ENCODE peak calls at places on chromosomes 16 and 17, in five cellular contexts. Q is type B pancreatic cell, J is IMR-90, K is esophagus muscularis mucosa, R is SK-N-SH. D is an unnamed sample.

GRCh38 chr16:52912565-52913173 is 140.0 kb downstream of the CHD9NB start:
- DNase-seq in K (no peak), J (peak), Q (no peak), R (peak), D (peak)

GRCh38 chr17:73342549-73343167 is 30.9 kb upstream of the CDC42EP4 start:
- DNase-seq in Q (no peak), J (peak), R (no peak), K (no peak), D (no peak)

GRCh38 chr16:12529582-12529981 is 274.1 kb downstream of the CPPED1 start:
- DNase-seq in K (no peak), R (no peak), J (no peak), Q (no peak), D (no peak)

GRCh38 chr16:3771513-3771912 is 54.2 kb upstream of the TRAP1 start:
- DNase-seq in Q (no peak), R (no peak), J (no peak), K (no peak), D (no peak)

GRCh38 chr16:56616608-56617211 is 8.3 kb downstream of the MT2A start:
- DNase-seq in K (no peak), J (no peak), Q (no peak), R (no peak), D (no peak)

GRCh38 chr16:87201052-87201451 is 116.1 kb downstream of the C16orf95 start:
- DNase-seq in K (no peak), R (no peak), J (peak), Q (no peak), D (no peak)

GRCh38 chr16:88527186-88527936 is 42.8 kb upstream of the ZC3H18 start:
- DNase-seq in J (peak), K (no peak), Q (peak), R (peak), D (peak)

GRCh38 chr17:64200080-64201042 is 62.7 kb downstream of the TEX2 start:
- DNase-seq in Q (no peak), R (no peak), J (peak), K (no peak), D (no peak)

GRCh38 chr17:45782889-45783592 is 1.1 kb upstream of the CRHR1 start:
- DNase-seq in K (no peak), R (peak), J (no peak), Q (peak), D (peak)

GRCh38 chr17:8664426-8665105 is 34.0 kb upstream of the MYH10 start:
- DNase-seq in Q (no peak), R (no peak), K (no peak), J (no peak), D (no peak)

GRCh38 chr16:694187-694862 is 4.1 kb upstream of the WDR24 start:
- DNase-seq in R (no peak), K (no peak), Q (no peak), J (no peak), D (no peak)

GRCh38 chr16:48173877-48174276 is 18.1 kb upstream of the ABCC12 start:
- DNase-seq in J (no peak), K (no peak), Q (no peak), R (no peak), D (no peak)

GRCh38 chr16:89581045-89581695 is 5.6 kb downstream of the CPNE7 start:
- DNase-seq in Q (no peak), K (no peak), R (no peak), J (peak), D (no peak)

GRCh38 chr17:72123964-72124791 is 3.4 kb downstream of the SOX9 start:
- DNase-seq in J (no peak), Q (no peak), K (no peak), R (peak), D (no peak)

GRCh38 chr16:84048306-84048705 is 5.7 kb upstream of the SLC38A8 start:
- DNase-seq in Q (no peak), J (no peak), R (no peak), K (no peak), D (peak)

GRCh38 chr17:34579017-34579946 is at the start of gene TMEM132E:
- DNase-seq in R (peak), Q (no peak), J (peak), K (no peak), D (peak)

GRCh38 chr17:41367426-41368075 is 2.1 kb downstream of the KRT33B start:
- DNase-seq in J (peak), K (no peak), Q (no peak), R (no peak), D (no peak)

GRCh38 chr16:17989255-17989654 is 347.3 kb downstream of the NPIPA8 start:
- DNase-seq in Q (no peak), K (no peak), J (no peak), R (no peak), D (no peak)

GRCh38 chr17:31449746-31450145 is 58.3 kb downstream of the RAB11FIP4 start:
- DNase-seq in Q (no peak), R (no peak), J (no peak), K (no peak), D (no peak)

GRCh38 chr17:51152766-51153209 is 571 bp upstream of the NME1 start:
- DNase-seq in K (no peak), Q (no peak), R (peak), J (peak), D (no peak)

GRCh38 chr17:36085710-36086268 is 4.2 kb downstream of the CCL3 start:
- DNase-seq in K (no peak), Q (no peak), R (no peak), J (no peak), D (no peak)

GRCh38 chr17:31085563-31085962 is 9.2 kb upstream of the NF1 start:
- DNase-seq in J (peak), R (no peak), Q (no peak), K (no peak), D (no peak)

GRCh38 chr16:77194295-77195231 is 3.6 kb downstream of the MON1B start:
- DNase-seq in J (no peak), R (no peak), K (no peak), Q (no peak), D (no peak)

GRCh38 chr16:15949210-15950166 is at the start of gene ABCC1:
- DNase-seq in Q (no peak), K (no peak), J (no peak), R (peak), D (peak)

GRCh38 chr16:65153365-65154105 is 31.7 kb upstream of the CDH11 start:
- DNase-seq in K (no peak), R (no peak), J (no peak), Q (no peak), D (no peak)

GRCh38 chr17:18017958-18018357 is 21.0 kb downstream of the ATPAF2 start:
- DNase-seq in Q (no peak), K (no peak), J (peak), R (peak), D (no peak)

GRCh38 chr17:78268960-78269892 is 37.8 kb downstream of the TMEM235 start:
- DNase-seq in Q (peak), K (no peak), R (peak), J (peak), D (no peak)

GRCh38 chr17:82081966-82082365 is 16.1 kb downstream of the FASN start:
- DNase-seq in J (no peak), R (no peak), K (no peak), Q (no peak), D (no peak)

DNA sequence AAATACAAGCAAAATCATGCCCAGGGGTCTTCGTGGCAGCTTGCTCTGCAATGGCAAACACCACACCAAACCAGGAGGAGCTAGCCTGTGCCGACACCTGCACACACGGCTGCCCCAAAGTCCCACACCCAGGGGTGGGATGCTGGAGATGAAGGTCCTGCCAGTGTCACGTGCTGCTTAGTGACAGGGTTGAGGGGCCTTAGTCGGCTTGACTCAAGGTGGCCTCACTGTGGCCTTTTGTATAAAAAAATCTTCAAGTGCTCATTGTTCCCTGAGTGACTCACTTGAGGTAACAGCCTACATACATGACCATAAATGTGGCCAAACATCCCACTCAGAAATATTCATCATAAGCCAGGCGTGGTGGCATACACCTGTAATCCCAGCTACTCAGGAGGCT is 7.3 kb downstream of the TRIM65 start:
- DNase-seq in Q (no peak), K (no peak), R (no peak), J (no peak), D (no peak)
- TF ChIP-seq CTCF in Q (no peak), K (no peak), R (no peak), J (no peak), D (no peak)

GRCh38 chr17:54536306-54536705 is 364.3 kb upstream of the TOM1L1 start:
- DNase-seq in K (no peak), R (no peak), Q (no peak), J (no peak), D (no peak)
- TF ChIP-seq CTCF in K (no peak), R (no peak), Q (no peak), J (no peak), D (no peak)

DNA sequence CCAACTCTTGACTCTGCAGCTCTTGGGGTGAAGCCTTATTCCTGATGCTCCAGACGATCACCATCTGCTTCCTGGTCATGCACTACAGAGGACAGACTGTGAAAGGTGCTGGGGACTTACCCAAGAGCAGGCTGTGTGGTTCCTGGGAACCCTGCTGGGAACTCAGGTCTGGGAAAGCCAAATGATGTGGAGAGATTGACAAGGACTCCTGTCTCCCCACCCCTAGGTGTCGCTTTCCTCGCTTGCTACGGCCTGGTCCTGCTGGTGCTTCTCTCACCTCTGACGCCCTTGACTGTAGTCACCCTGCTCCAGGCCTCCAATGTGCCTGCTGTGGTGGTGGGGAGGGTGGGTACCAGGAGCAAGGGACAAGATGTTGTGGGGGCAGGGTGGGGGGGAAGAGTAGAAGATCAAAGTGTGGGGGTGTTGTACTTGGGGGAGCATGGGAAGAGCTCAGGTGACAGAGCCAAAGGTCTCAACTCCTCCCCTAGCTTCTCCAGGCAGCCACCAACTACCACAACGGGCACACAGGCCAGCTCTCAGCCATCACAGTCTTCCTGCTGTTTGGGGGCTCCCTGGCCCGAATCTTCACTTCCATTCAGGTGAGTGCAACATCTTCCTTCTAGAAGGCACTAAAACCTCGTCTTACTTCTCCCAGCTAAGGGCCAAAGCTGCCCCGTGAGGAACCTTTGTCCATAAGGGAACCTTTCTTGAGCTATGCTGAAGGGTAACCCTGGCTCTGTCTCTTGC is 3.0 kb downstream of the SOX15 start:
- DNase-seq in R (no peak), Q (no peak), K (no peak), J (no peak), D (no peak)
- TF ChIP-seq CTCF in R (no peak), Q (no peak), K (peak), J (no peak), D (peak)

GRCh38 chr16:68387301-68387700 is 61.0 kb downstream of the SMPD3 start:
- DNase-seq in R (no peak), J (no peak), Q (no peak), K (no peak), D (no peak)
- TF ChIP-seq CTCF in R (no peak), J (no peak), Q (no peak), K (no peak), D (no peak)

DNA sequence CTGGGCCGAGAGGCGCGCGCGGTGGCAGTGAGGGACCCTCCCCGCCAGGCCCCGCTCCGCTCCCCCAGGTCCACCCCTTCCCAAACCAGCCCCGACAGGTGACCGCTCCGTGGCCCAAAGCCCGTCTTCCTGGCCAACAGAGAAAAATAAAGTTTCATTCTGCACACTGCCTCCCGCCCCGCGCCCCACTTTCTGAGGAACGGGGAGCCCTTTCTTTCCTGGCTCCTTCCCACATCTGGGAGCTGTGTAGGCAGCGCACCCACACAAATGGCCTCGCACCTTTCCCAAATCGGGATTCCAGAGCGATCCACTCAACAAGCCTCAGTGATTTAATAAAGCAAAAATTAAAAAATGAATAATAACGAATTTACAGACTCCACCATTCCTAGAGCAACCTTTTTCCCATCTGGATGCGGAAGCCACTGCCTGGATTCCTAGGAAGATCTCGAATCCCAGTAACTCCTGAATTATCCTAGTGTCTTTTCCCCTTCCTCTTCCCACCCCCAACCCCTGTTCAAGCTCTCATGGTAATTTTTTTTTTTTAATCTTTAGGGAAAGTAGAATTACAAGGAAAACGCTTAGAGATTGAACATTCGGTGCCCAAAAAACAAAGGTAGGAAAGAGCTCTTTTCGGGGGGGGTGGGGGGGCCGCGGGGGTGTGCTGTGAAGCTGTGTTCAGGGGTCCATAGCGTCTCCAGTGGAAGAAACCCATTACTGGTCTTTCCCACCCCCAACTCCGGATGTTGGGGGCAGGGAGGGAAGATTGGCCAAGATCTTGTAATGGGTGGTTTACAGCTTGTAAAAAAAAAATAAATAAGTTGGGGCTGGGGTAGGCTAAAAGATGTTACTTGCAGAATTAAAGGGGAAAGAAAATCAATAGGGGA is 1.6 kb downstream of the IGF2BP1 start:
- DNase-seq in K (peak), J (peak), R (no peak), Q (peak), D (no peak)
- TF ChIP-seq CTCF in K (no peak), J (peak), R (no peak), Q (peak), D (peak)

GRCh38 chr16:49458656-49459445 is 85.2 kb downstream of the C16orf78 start:
- DNase-seq in Q (peak), K (peak), R (no peak), J (no peak), D (no peak)
- TF ChIP-seq CTCF in Q (no peak), K (no peak), R (no peak), J (no peak), D (no peak)